ENCODE peak calls at places on chromosomes 13 and 19, in seven cellular contexts. F is H1, W is K562, Y is HCT116, U is HepG2, Q is SK-N-SH, N is GM12878. V is an unnamed sample.

GRCh38 chr13:33251131-33251629 is 34.4 kb downstream of the STARD13 start:
- DNase-seq in U (no peak), F (no peak), W (no peak), N (peak), Y (peak), Q (peak), V (no peak)

GRCh38 chr13:101916108-101916757 is 463.8 kb downstream of the ITGBL1 start:
- DNase-seq in N (no peak), U (no peak), Q (peak), W (no peak), Y (no peak), F (peak), V (no peak)

GRCh38 chr19:30229524-30230174 is 142.5 kb upstream of the ZNF536 start:
- DNase-seq in U (no peak), F (no peak), N (no peak), Y (no peak), Q (peak), W (no peak), V (no peak)

GRCh38 chr19:2933490-2933910 is 11.3 kb downstream of the ZNF77 start:
- DNase-seq in W (no peak), Q (no peak), N (no peak), U (no peak), Y (no peak), F (no peak), V (no peak)

GRCh38 chr13:77584111-77584510 is 48.6 kb downstream of the SCEL start:
- DNase-seq in Q (no peak), Y (no peak), N (no peak), F (no peak), U (no peak), W (no peak), V (no peak)

GRCh38 chr13:99386911-99387788 is 80.0 kb upstream of the GPR183 start:
- DNase-seq in Q (peak), Y (peak), U (peak), W (peak), N (peak), F (peak), V (peak)

GRCh38 chr13:36804588-36804987 is 14.4 kb upstream of the RFXAP start:
- DNase-seq in Q (no peak), W (no peak), N (no peak), Y (no peak), F (no peak), U (no peak), V (peak)

GRCh38 chr13:73754727-73755292 is 379.4 kb downstream of the KLF12 start:
- DNase-seq in F (no peak), W (peak), Q (peak), U (peak), N (no peak), Y (peak), V (peak)

GRCh38 chr13:41995946-41996345 is 35.0 kb upstream of the VWA8 start:
- DNase-seq in Y (no peak), U (peak), F (no peak), N (no peak), W (peak), Q (no peak), V (no peak)

GRCh38 chr13:75870397-75870801 is 234.3 kb downstream of the LMO7 start:
- DNase-seq in U (no peak), F (no peak), Q (peak), Y (no peak), N (no peak), W (peak), V (peak)

GRCh38 chr13:95948646-95949045 is 104.6 kb downstream of the UGGT2 start:
- DNase-seq in U (no peak), F (no peak), Y (no peak), N (no peak), W (no peak), Q (no peak), V (no peak)

GRCh38 chr19:48614436-48615144 is at the start of gene FAM83E:
- DNase-seq in F (no peak), Q (no peak), Y (no peak), N (no peak), W (peak), U (no peak), V (no peak)

GRCh38 chr13:79312456-79312855 is 93.6 kb downstream of the RBM26 start:
- DNase-seq in Y (no peak), N (no peak), W (no peak), F (no peak), Q (no peak), U (no peak), V (no peak)

GRCh38 chr13:38328699-38329098 is 21.0 kb upstream of the UFM1 start:
- DNase-seq in Q (no peak), Y (no peak), N (no peak), U (no peak), F (no peak), W (no peak), V (no peak)

GRCh38 chr13:97274782-97275252 is 52.7 kb downstream of the MBNL2 start:
- DNase-seq in W (no peak), N (no peak), F (no peak), Y (no peak), U (peak), Q (no peak), V (no peak)

GRCh38 chr13:72151241-72151640 is 284.2 kb upstream of the DACH1 start:
- DNase-seq in Y (no peak), U (no peak), N (no peak), Q (no peak), W (no peak), F (no peak), V (no peak)

GRCh38 chr19:19636573-19636972 is 6.9 kb downstream of the GMIP start:
- DNase-seq in U (no peak), N (no peak), W (no peak), Q (no peak), Y (no peak), F (no peak), V (no peak)

GRCh38 chr13:50512602-50513527 is 330.6 kb downstream of the DLEU7 start:
- DNase-seq in N (no peak), W (no peak), Y (no peak), Q (no peak), F (no peak), U (peak), V (no peak)

GRCh38 chr13:77448689-77449088 is 86.8 kb upstream of the SCEL start:
- DNase-seq in F (no peak), Q (no peak), U (no peak), W (no peak), Y (no peak), N (no peak), V (no peak)

GRCh38 chr13:45257638-45258338 is 56.9 kb upstream of the KCTD4 start:
- DNase-seq in U (no peak), Y (no peak), N (no peak), Q (no peak), F (no peak), W (no peak), V (no peak)

GRCh38 chr19:39297931-39298634 is 1.9 kb downstream of the IFNL1 start:
- DNase-seq in N (no peak), W (no peak), F (no peak), Q (no peak), Y (no peak), U (no peak), V (no peak)

GRCh38 chr19:48571378-48572162 is 19.6 kb downstream of the SULT2B1 start:
- DNase-seq in U (peak), N (no peak), Y (no peak), F (no peak), W (no peak), Q (no peak), V (no peak)

GRCh38 chr13:33448889-33449288 is 163.3 kb upstream of the STARD13 start:
- DNase-seq in W (no peak), N (no peak), F (no peak), U (no peak), Y (no peak), Q (no peak), V (no peak)

GRCh38 chr13:63208811-63209210 is 1793.2 kb upstream of the PCDH20 start:
- DNase-seq in Q (no peak), N (no peak), F (no peak), U (no peak), W (no peak), Y (no peak), V (no peak)

GRCh38 chr19:45200614-45201013 is 22.0 kb downstream of the BLOC1S3 start:
- DNase-seq in Q (no peak), W (no peak), U (peak), Y (no peak), F (no peak), N (no peak), V (peak)

GRCh38 chr19:33804021-33804799 is 7.5 kb downstream of the KCTD15 start:
- DNase-seq in F (no peak), W (no peak), Y (no peak), N (no peak), U (peak), Q (no peak), V (no peak)
- TF ChIP-seq JUND in F (no peak), W (no peak), Y (no peak), N (no peak), U (peak), Q (no peak), V (no peak)

DNA sequence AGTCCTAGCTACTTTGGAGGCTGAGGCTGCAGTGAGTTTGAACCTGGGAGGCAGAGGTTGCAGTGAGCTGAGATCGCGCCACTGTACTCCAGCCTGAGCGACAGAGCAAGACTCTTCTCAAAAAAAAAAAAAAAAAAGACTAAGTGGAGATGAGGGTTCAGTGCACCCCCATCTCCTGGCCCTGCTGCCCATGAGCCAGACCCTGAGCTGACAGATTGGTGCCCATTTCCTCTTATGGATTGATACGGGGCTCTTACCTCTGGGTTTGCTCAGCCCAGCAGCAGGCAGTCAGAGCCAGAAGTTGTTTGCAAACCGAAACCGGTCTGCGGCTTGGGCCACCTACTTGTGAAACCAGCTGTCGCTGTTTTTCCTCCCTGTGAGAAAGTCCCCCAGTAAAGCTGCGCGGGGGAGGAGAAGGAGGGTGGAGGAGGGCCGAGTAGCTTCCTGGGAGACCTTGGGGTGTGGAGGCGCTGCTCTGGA is 36.9 kb downstream of the ARRDC2 start:
- DNase-seq in W (peak), N (peak), Y (no peak), Q (no peak), U (no peak), F (no peak), V (peak)
- TF ChIP-seq JUND in W (no peak), N (peak), Y (no peak), Q (no peak), U (no peak), F (no peak), V (no peak)

DNA sequence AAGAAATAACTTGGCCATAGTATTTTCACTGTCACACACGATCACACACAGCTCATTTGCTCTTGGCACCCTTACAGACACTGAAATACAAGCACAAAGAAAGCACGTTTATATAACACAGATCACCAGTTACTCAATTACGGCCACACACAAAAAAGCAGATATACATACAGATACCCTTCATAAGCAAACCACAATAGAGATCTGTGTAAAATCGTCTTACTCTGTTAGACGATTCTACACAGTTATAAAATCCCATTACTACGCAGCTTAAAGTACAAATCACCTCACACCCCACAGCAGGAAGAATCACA is 661 bp upstream of the ZNF420 start:
- DNase-seq in Q (no peak), W (no peak), U (peak), F (no peak), N (no peak), Y (no peak), V (no peak)
- TF ChIP-seq JUND in Q (no peak), W (no peak), U (no peak), F (no peak), N (no peak), Y (no peak), V (no peak)

DNA sequence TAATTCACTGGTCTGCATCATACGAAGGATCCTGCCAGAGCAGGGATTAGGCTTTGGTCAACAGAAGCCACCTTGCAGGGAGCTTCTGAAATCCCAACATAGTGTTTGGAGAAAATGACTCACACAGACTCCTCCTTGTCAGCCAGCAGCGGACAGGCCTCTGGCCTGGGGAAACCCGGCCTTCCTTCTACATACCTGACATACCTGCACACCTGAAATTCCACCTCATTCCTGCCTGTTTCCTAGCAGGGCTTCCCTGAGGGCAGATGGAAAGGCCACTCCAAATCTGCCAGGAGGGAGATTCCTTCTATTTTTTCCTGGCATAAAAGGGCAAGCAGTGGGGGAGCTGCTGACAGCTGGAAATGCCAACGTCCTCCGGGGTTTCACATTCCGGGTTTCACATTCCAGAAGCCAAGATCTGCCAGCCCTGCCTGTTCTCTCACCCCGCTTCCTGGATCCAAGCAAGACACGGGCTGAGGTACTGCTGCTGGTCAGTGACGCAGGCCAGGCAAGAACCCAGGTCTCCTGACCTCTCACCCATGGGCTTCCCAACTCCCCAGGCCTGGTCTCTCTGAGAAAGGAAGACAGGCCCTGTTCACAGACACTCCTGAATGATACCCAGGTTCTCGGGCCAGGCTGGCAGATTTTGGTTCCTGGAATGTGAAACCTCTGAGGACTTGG is 18.2 kb upstream of the IGFL1 start:
- DNase-seq in F (peak), N (no peak), U (no peak), W (no peak), Y (peak), Q (no peak), V (peak)
- TF ChIP-seq JUND in F (peak), N (no peak), U (no peak), W (peak), Y (peak), Q (no peak), V (peak)

DNA sequence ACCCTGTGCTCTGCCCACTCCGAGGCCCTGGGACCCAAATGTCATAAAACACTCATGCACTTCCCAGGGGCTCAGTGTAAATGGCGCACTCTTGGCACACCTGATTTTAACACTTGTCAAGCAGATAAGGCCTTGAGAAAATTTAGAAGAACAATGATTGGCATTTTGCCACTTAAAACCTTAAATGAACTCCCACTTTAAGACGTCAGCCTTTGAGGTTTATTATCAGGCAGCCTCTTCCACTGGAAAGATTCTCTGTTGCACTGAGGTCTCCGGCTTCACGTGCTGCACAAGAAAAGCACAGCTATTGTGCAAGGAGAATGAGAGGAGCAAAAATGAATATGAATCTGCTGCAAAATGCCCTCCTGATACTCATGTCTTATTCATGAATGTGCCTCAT is 38.5 kb upstream of the ATP11A start:
- DNase-seq in U (no peak), W (no peak), Q (no peak), N (no peak), F (no peak), Y (no peak), V (no peak)
- TF ChIP-seq JUND in U (no peak), W (no peak), Q (no peak), N (no peak), F (no peak), Y (no peak), V (no peak)

GRCh38 chr19:40754611-40755247 is 3.7 kb downstream of the SNRPA start:
- DNase-seq in W (no peak), U (peak), F (no peak), N (no peak), Y (no peak), Q (no peak), V (no peak)
- TF ChIP-seq JUND in W (no peak), U (no peak), F (no peak), N (no peak), Y (no peak), Q (no peak), V (no peak)

GRCh38 chr13:30676672-30677071 is 58.7 kb upstream of the ALOX5AP start:
- DNase-seq in U (peak), F (no peak), Q (no peak), Y (no peak), W (no peak), N (no peak), V (no peak)
- TF ChIP-seq JUND in U (no peak), F (no peak), Q (no peak), Y (no peak), W (no peak), N (no peak), V (no peak)

GRCh38 chr19:7444042-7444441 is 44.8 kb downstream of the PEX11G start:
- DNase-seq in Q (no peak), U (no peak), N (no peak), W (no peak), Y (no peak), F (no peak), V (no peak)
- TF ChIP-seq JUND in Q (no peak), U (no peak), N (no peak), W (no peak), Y (no peak), F (no peak), V (no peak)

GRCh38 chr19:51366999-51367564 is 894 bp upstream of the ETFB start:
- DNase-seq in U (no peak), N (no peak), Q (peak), F (no peak), Y (no peak), W (no peak), V (no peak)

GRCh38 chr19:51370230-51370629 is 1.4 kb upstream of the CLDND2 start:
- DNase-seq in N (no peak), Y (no peak), Q (no peak), U (no peak), W (no peak), F (no peak), V (no peak)

GRCh38 chr19:51366050-51366998 is at the start of gene ETFB:
- DNase-seq in Q (peak), U (peak), N (peak), Y (peak), F (peak), W (peak), V (peak)

GRCh38 chr19:51367565-51368365 is 1.0 kb downstream of the CLDND2 start:
- DNase-seq in N (peak), W (peak), Y (peak), F (peak), U (peak), Q (peak), V (peak)

GRCh38 chr19:51368366-51369282 is at the start of gene CLDND2:
- DNase-seq in N (no peak), F (no peak), W (peak), Y (no peak), U (no peak), Q (no peak), V (no peak)
- TF ChIP-seq JUND in N (no peak), F (no peak), W (no peak), Y (no peak), U (no peak), Q (no peak), V (no peak)

V was measured in T47D.